ENCODE peak calls at places on chromosomes 7 and 10, in ten cellular contexts. G is CD8-positive, alpha-beta T cell; T is kidney epithelial cell; L is A549; F is MM.1S; R is prostate gland; V is adrenal gland; B is NB4; W is PC-3; J is suprapubic skin. C is an unnamed sample.

GRCh38 chr10:89095701-89096391 is 105.2 kb downstream of the FAS start:
- DNase-seq in G (no peak), T (no peak), L (no peak), F (no peak), R (peak; percentile 8), V (no peak), B (no peak), W (peak; percentile 19), J (no peak), C (no peak)

GRCh38 chr10:59405235-59405634 is 42.9 kb upstream of the FAM13C start:
- DNase-seq in G (no peak), T (no peak), L (no peak), F (no peak), R (no peak), V (no peak), B (no peak), W (no peak), J (no peak), C (no peak)

GRCh38 chr10:15313844-15314243 is 57.2 kb downstream of the FAM171A1 start:
- DNase-seq in G (no peak), T (no peak), L (no peak), F (no peak), R (peak; percentile 13), V (peak; percentile 26), B (no peak), W (no peak), J (no peak), C (no peak)

GRCh38 chr7:100119701-100120517 is 475 bp downstream of the CNPY4 start:
- DNase-seq in G (peak; percentile 70), T (no peak), L (peak; percentile 83), F (peak; percentile 46), R (peak; percentile 45), V (peak; percentile 73), B (peak; percentile 75), W (peak; percentile 57), J (no peak), C (no peak)

GRCh38 chr10:124741281-124741921 is 2.8 kb downstream of the FAM53B start:
- DNase-seq in G (peak; percentile 82), T (no peak), L (peak; percentile 87), F (peak; percentile 72), R (peak; percentile 83), V (peak; percentile 92), B (peak; percentile 86), W (peak; percentile 71), J (no peak), C (no peak)

GRCh38 chr7:45363669-45364068 is 206.1 kb downstream of the RAMP3 start:
- DNase-seq in G (no peak), T (no peak), L (no peak), F (no peak), R (no peak), V (no peak), B (no peak), W (no peak), J (no peak), C (no peak)

GRCh38 chr7:136053689-136054485 is 76.7 kb upstream of the MTPN start:
- DNase-seq in G (no peak), T (no peak), L (no peak), F (no peak), R (no peak), V (no peak), B (no peak), W (no peak), J (no peak), C (no peak)

GRCh38 chr7:28979791-28980190 is 21.7 kb upstream of the TRIL start:
- DNase-seq in G (no peak), T (no peak), L (no peak), F (no peak), R (no peak), V (no peak), B (no peak), W (no peak), J (no peak), C (no peak)

GRCh38 chr10:115773832-115774231 is 499.2 kb downstream of the GFRA1 start:
- DNase-seq in G (no peak), T (no peak), L (no peak), F (no peak), R (no peak), V (no peak), B (no peak), W (no peak), J (no peak), C (no peak)

GRCh38 chr10:117546630-117547300 is 4.2 kb downstream of the EMX2 start:
- DNase-seq in G (no peak), T (no peak), L (no peak), F (no peak), R (no peak), V (no peak), B (no peak), W (no peak), J (no peak), C (no peak)

GRCh38 chr7:151060416-151061234 is 1.2 kb downstream of the SLC4A2 start:
- DNase-seq in G (no peak), T (no peak), L (peak; percentile 79), F (no peak), R (no peak), V (peak; percentile 54), B (peak; percentile 71), W (peak; percentile 60), J (no peak), C (no peak)

GRCh38 chr7:104848386-104848990 is 165.5 kb upstream of the KMT2E start:
- DNase-seq in G (peak; percentile 54), T (no peak), L (peak; percentile 49), F (peak; percentile 31), R (peak; percentile 48), V (peak; percentile 51), B (peak; percentile 65), W (peak; percentile 78), J (no peak), C (no peak)
- TF ChIP-seq CTCF in G (peak; percentile 79), T (peak; percentile 90), L (peak; percentile 80), F (peak; percentile 93), R (peak; percentile 83), V (peak; percentile 78), B (peak; percentile 97), W (peak; percentile 92), J (peak; percentile 56), C (peak; percentile 93)

GRCh38 chr10:104328636-104328915 is 9.7 kb downstream of the ITPRIP start:
- DNase-seq in G (no peak), T (no peak), L (no peak), F (no peak), R (no peak), V (no peak), B (no peak), W (no peak), J (no peak), C (no peak)
- H3K4me3 ChIP-seq in G (peak overlapping the region; percentile 39), T (peak overlapping the region; percentile 17), L (peak overlapping the region; percentile 33), F (no peak overlapping the region), R (no peak overlapping the region), V (no peak overlapping the region), B (peak overlapping the region; percentile 56), W (peak overlapping the region; percentile 56), J (peak overlapping the region; percentile 37), C (no peak overlapping the region)

GRCh38 chr7:142870147-142870559 is 15.3 kb downstream of the EPHB6 start:
- DNase-seq in G (no peak), T (no peak), L (no peak), F (no peak), R (no peak), V (no peak), B (no peak), W (no peak), J (no peak), C (no peak)
- TF ChIP-seq CTCF in G (no peak), T (no peak), L (no peak), F (no peak), R (no peak), V (no peak), B (no peak), W (no peak), J (no peak), C (no peak)

GRCh38 chr10:100009283-100009792 is 409 bp downstream of the DNMBP start:
- DNase-seq in G (peak; percentile 53), T (no peak), L (peak; percentile 64), F (peak; percentile 63), R (peak; percentile 56), V (peak; percentile 63), B (no peak), W (no peak), J (no peak), C (no peak)

GRCh38 chr10:100008142-100008522 is 1.6 kb downstream of the DNMBP start:
- DNase-seq in G (no peak), T (no peak), L (no peak), F (no peak), R (no peak), V (peak; percentile 58), B (no peak), W (peak; percentile 66), J (no peak), C (no peak)

GRCh38 chr10:100006241-100006886 is 3.4 kb downstream of the DNMBP start:
- DNase-seq in G (no peak), T (peak; percentile 82), L (peak; percentile 85), F (no peak), R (no peak), V (peak; percentile 58), B (peak; percentile 83), W (peak; percentile 91), J (no peak), C (no peak)

GRCh38 chr10:100008708-100009282 is 952 bp downstream of the DNMBP start:
- DNase-seq in G (no peak), T (no peak), L (no peak), F (no peak), R (no peak), V (no peak), B (no peak), W (peak; percentile 48), J (no peak), C (no peak)

GRCh38 chr10:100007239-100008141 is 2.3 kb downstream of the DNMBP start:
- DNase-seq in G (no peak), T (no peak), L (no peak), F (no peak), R (no peak), V (no peak), B (no peak), W (no peak), J (no peak), C (no peak)
- H3K4me3 ChIP-seq in G (no peak overlapping the region), T (peak overlapping the region; percentile 8), L (peak overlapping the region; percentile 81), F (no peak overlapping the region), R (no peak overlapping the region), V (no peak overlapping the region), B (no peak overlapping the region), W (peak overlapping the region; percentile 91), J (peak overlapping the region; percentile 63), C (no peak overlapping the region)

GRCh38 chr7:129493555-129493954 is 8.8 kb upstream of the SMKR1 start:
- DNase-seq in G (no peak), T (no peak), L (no peak), F (peak; percentile 5), R (no peak), V (no peak), B (no peak), W (peak; percentile 25), J (no peak), C (no peak)
- TF ChIP-seq CTCF in G (no peak), T (peak; percentile 10), L (no peak), F (peak; percentile 21), R (no peak), V (no peak), B (no peak), W (peak; percentile 49), J (no peak), C (peak; percentile 26)

GRCh38 chr7:117186218-117186617 is 136.6 kb downstream of the WNT2 start:
- DNase-seq in G (no peak), T (no peak), L (no peak), F (no peak), R (no peak), V (no peak), B (no peak), W (no peak), J (no peak), C (no peak)
- H3K4me3 ChIP-seq in G (no peak overlapping the region), T (no peak overlapping the region), L (no peak overlapping the region), F (no peak overlapping the region), R (no peak overlapping the region), V (no peak overlapping the region), B (no peak overlapping the region), W (no peak overlapping the region), J (no peak overlapping the region), C (no peak overlapping the region)